ENCODE peak calls at places on chromosomes 4 and X, in six cellular contexts. One of them, this sample, is unnamed.

GRCh38 chr4:53889335-53890084 is 174.9 kb downstream of the CHIC2 start:
- DNase-seq in Panc1: no peak
- DNase-seq in neural progenitor cell: no peak
- DNase-seq in aorta: no peak
- DNase-seq in neuronal stem cell: no peak
- DNase-seq in breast epithelium: no peak
- DNase-seq in this sample: no peak

GRCh38 chr4:141215030-141215429 is 5.7 kb upstream of the ZNF330 start:
- DNase-seq in neuronal stem cell: no peak
- DNase-seq in breast epithelium: no peak
- DNase-seq in aorta: no peak
- DNase-seq in Panc1: no peak
- DNase-seq in neural progenitor cell: no peak
- DNase-seq in this sample: no peak

GRCh38 chrX:72121381-72121780 is 10.3 kb downstream of the RTL5 start:
- DNase-seq in neuronal stem cell: no peak
- DNase-seq in breast epithelium: peak
- DNase-seq in Panc1: no peak
- DNase-seq in aorta: peak
- DNase-seq in neural progenitor cell: no peak
- DNase-seq in this sample: no peak

GRCh38 chr4:2250003-2250763 is 8.3 kb upstream of the HAUS3 start:
- DNase-seq in breast epithelium: peak
- DNase-seq in neural progenitor cell: no peak
- DNase-seq in neuronal stem cell: no peak
- DNase-seq in Panc1: no peak
- DNase-seq in aorta: no peak
- DNase-seq in this sample: no peak

GRCh38 chr4:87219648-87220093 is 747 bp downstream of the KLHL8 start:
- DNase-seq in aorta: peak
- DNase-seq in Panc1: no peak
- DNase-seq in breast epithelium: no peak
- DNase-seq in neural progenitor cell: peak
- DNase-seq in neuronal stem cell: no peak
- DNase-seq in this sample: no peak

GRCh38 chr4:76547167-76547760 is 112.2 kb downstream of the SHROOM3 start:
- DNase-seq in neuronal stem cell: peak
- DNase-seq in neural progenitor cell: peak
- DNase-seq in breast epithelium: no peak
- DNase-seq in Panc1: no peak
- DNase-seq in aorta: no peak
- DNase-seq in this sample: no peak

GRCh38 chr4:139860435-139861024 is 194.9 kb downstream of the MGST2 start:
- DNase-seq in aorta: no peak
- DNase-seq in Panc1: no peak
- DNase-seq in neural progenitor cell: no peak
- DNase-seq in neuronal stem cell: no peak
- DNase-seq in breast epithelium: no peak
- DNase-seq in this sample: no peak

GRCh38 chr4:135804785-135805184 is 1603.2 kb upstream of the PABPC4L start:
- DNase-seq in breast epithelium: no peak
- DNase-seq in neuronal stem cell: no peak
- DNase-seq in aorta: no peak
- DNase-seq in neural progenitor cell: no peak
- DNase-seq in Panc1: no peak
- DNase-seq in this sample: no peak

GRCh38 chr4:114588305-114588704 is 10.3 kb upstream of the UGT8 start:
- DNase-seq in neuronal stem cell: no peak
- DNase-seq in breast epithelium: no peak
- DNase-seq in aorta: no peak
- DNase-seq in neural progenitor cell: no peak
- DNase-seq in Panc1: no peak
- DNase-seq in this sample: no peak

GRCh38 chr4:150348079-150348478 is 233.9 kb upstream of the MAB21L2 start:
- DNase-seq in aorta: no peak
- DNase-seq in Panc1: peak
- DNase-seq in breast epithelium: no peak
- DNase-seq in neuronal stem cell: no peak
- DNase-seq in neural progenitor cell: no peak
- DNase-seq in this sample: peak

GRCh38 chr4:15339732-15340131 is 88.1 kb upstream of the C1QTNF7 start:
- DNase-seq in neural progenitor cell: no peak
- DNase-seq in neuronal stem cell: no peak
- DNase-seq in Panc1: no peak
- DNase-seq in aorta: no peak
- DNase-seq in breast epithelium: no peak
- DNase-seq in this sample: no peak

GRCh38 chr4:69362351-69362750 is 82.1 kb downstream of the UGT2B28 start:
- DNase-seq in neural progenitor cell: no peak
- DNase-seq in aorta: no peak
- DNase-seq in neuronal stem cell: no peak
- DNase-seq in breast epithelium: no peak
- DNase-seq in Panc1: no peak
- DNase-seq in this sample: no peak

GRCh38 chr4:176565044-176565443 is 227.7 kb downstream of the VEGFC start:
- DNase-seq in Panc1: no peak
- DNase-seq in breast epithelium: no peak
- DNase-seq in neuronal stem cell: no peak
- DNase-seq in aorta: no peak
- DNase-seq in neural progenitor cell: no peak
- DNase-seq in this sample: no peak

GRCh38 chr4:184370711-184371389 is 103.5 kb downstream of the IRF2 start:
- DNase-seq in breast epithelium: no peak
- DNase-seq in Panc1: no peak
- DNase-seq in neural progenitor cell: no peak
- DNase-seq in neuronal stem cell: no peak
- DNase-seq in aorta: no peak
- DNase-seq in this sample: no peak

GRCh38 chr4:10033191-10033881 is 12.0 kb upstream of the SLC2A9 start:
- DNase-seq in neural progenitor cell: no peak
- DNase-seq in neuronal stem cell: no peak
- DNase-seq in breast epithelium: no peak
- DNase-seq in Panc1: no peak
- DNase-seq in aorta: no peak
- DNase-seq in this sample: no peak

GRCh38 chr4:80201326-80202151 is 4.2 kb downstream of the PRDM8 start:
- DNase-seq in breast epithelium: no peak
- DNase-seq in aorta: peak
- DNase-seq in neuronal stem cell: no peak
- DNase-seq in Panc1: no peak
- DNase-seq in neural progenitor cell: peak
- DNase-seq in this sample: no peak

GRCh38 chr4:25702848-25703247 is 47.2 kb downstream of the SLC34A2 start:
- DNase-seq in aorta: no peak
- DNase-seq in breast epithelium: no peak
- DNase-seq in neural progenitor cell: no peak
- DNase-seq in neuronal stem cell: no peak
- DNase-seq in Panc1: no peak
- DNase-seq in this sample: no peak

GRCh38 chr4:128716325-128716724 is 93.2 kb upstream of the JADE1 start:
- DNase-seq in Panc1: no peak
- DNase-seq in neuronal stem cell: no peak
- DNase-seq in neural progenitor cell: no peak
- DNase-seq in breast epithelium: no peak
- DNase-seq in aorta: no peak
- DNase-seq in this sample: no peak

GRCh38 chr4:128711361-128711760 is 98.1 kb upstream of the JADE1 start:
- DNase-seq in neuronal stem cell: no peak
- DNase-seq in Panc1: no peak
- DNase-seq in aorta: no peak
- DNase-seq in breast epithelium: no peak
- DNase-seq in neural progenitor cell: no peak
- DNase-seq in this sample: no peak

GRCh38 chr4:128720270-128720669 is 89.2 kb upstream of the JADE1 start:
- DNase-seq in Panc1: no peak
- DNase-seq in breast epithelium: no peak
- DNase-seq in neural progenitor cell: no peak
- DNase-seq in neuronal stem cell: no peak
- DNase-seq in aorta: no peak
- DNase-seq in this sample: no peak

GRCh38 chr4:128718793-128719192 is 90.7 kb upstream of the JADE1 start:
- DNase-seq in Panc1: no peak
- DNase-seq in aorta: no peak
- DNase-seq in neural progenitor cell: no peak
- DNase-seq in neuronal stem cell: no peak
- DNase-seq in breast epithelium: no peak
- DNase-seq in this sample: no peak

GRCh38 chr4:128715616-128716015 is 93.9 kb upstream of the JADE1 start:
- DNase-seq in neural progenitor cell: no peak
- DNase-seq in breast epithelium: no peak
- DNase-seq in Panc1: no peak
- DNase-seq in aorta: no peak
- DNase-seq in neuronal stem cell: no peak
- DNase-seq in this sample: no peak
- H3K27ac ChIP-seq in neural progenitor cell: no peak
- H3K27ac ChIP-seq in breast epithelium: peak
- H3K27ac ChIP-seq in Panc1: no peak
- H3K27ac ChIP-seq in aorta: no peak
- H3K27ac ChIP-seq in neuronal stem cell: no peak
- H3K27ac ChIP-seq in this sample: no peak

DNA sequence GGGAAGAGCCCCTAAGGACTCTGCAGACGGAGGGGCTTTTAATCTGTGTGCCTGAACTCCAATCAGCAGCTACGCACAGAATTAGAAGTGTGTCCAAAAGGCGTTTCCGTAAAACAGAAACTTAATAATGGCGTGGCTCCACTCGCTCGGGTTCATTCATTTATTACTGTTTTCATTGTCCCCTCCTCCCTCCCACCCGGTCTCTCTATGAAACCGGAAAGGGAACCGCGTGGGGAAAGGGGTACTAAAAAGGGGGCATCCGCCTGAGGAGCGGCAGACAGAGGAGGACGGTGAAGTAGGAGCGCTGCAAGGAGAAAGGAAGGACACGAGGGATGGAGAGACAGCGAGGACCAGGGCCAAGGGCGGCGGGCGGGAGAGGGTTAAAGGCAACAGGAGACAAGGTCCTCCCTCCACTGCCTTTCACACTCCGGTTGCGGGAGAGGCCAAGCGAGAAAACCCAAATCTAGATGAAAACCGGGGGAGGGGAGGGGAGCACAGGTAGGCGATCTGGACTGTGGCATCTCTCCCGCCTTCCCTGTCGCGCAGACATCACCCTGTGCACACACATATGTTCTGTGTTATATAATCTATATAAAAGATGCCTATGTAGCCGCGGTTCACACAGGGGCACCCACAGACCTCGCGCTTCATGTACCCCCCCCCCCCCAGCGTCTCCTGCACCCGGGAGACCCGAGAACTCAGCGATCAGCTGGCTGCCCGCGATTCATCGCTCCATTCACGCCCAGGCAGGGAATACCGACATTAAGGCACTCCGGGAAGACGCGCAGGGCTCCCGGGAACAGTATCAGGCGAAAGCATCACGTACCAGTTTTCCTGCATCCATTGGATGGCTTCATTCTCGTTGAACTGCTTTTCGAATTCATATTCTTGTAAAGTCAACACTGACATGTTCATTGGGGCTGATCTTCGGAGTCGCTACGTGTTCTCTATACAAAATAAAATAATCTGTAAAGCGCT is 705 bp downstream of the ELOVL6 start:
- DNase-seq in aorta: peak
- DNase-seq in Panc1: no peak
- DNase-seq in neural progenitor cell: peak
- DNase-seq in breast epithelium: no peak
- DNase-seq in neuronal stem cell: no peak
- DNase-seq in this sample: no peak
- H3K27ac ChIP-seq in aorta: no peak
- H3K27ac ChIP-seq in Panc1: no peak
- H3K27ac ChIP-seq in neural progenitor cell: peak
- H3K27ac ChIP-seq in breast epithelium: peak
- H3K27ac ChIP-seq in neuronal stem cell: peak
- H3K27ac ChIP-seq in this sample: peak

GRCh38 chr4:16530688-16531635 is 304.7 kb upstream of the TAPT1 start:
- DNase-seq in aorta: no peak
- DNase-seq in breast epithelium: no peak
- DNase-seq in Panc1: no peak
- DNase-seq in neural progenitor cell: no peak
- DNase-seq in neuronal stem cell: no peak
- DNase-seq in this sample: no peak
- H3K27ac ChIP-seq in aorta: no peak
- H3K27ac ChIP-seq in breast epithelium: no peak
- H3K27ac ChIP-seq in Panc1: no peak
- H3K27ac ChIP-seq in neural progenitor cell: no peak
- H3K27ac ChIP-seq in neuronal stem cell: no peak
- H3K27ac ChIP-seq in this sample: no peak

GRCh38 chr4:8319731-8320385 is 50.3 kb downstream of the HTRA3 start:
- DNase-seq in neural progenitor cell: no peak
- DNase-seq in breast epithelium: no peak
- DNase-seq in neuronal stem cell: no peak
- DNase-seq in aorta: peak
- DNase-seq in Panc1: no peak
- DNase-seq in this sample: no peak
- H3K27ac ChIP-seq in neural progenitor cell: no peak
- H3K27ac ChIP-seq in breast epithelium: no peak
- H3K27ac ChIP-seq in neuronal stem cell: no peak
- H3K27ac ChIP-seq in aorta: no peak
- H3K27ac ChIP-seq in Panc1: no peak
- H3K27ac ChIP-seq in this sample: no peak

DNA sequence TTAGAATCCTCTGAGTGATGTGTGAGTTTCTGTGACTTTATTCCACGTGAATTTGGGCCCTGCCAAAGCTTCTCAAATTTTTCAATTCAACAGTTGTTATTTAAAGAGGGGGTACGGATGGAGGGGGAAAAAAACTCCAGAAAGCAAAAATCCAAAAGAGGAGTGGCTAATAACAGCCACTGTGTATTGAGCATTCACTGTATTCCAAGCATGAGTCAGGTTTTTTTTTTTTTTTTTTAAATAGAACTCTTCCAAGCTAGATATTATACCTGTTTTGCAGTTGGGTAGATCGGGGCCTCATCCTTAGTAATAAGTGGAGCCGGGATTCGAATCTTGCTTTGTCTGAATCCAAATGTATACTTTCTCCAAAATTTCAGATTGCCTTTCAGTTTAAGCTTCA is 6.4 kb upstream of the RHOH start:
- DNase-seq in breast epithelium: no peak
- DNase-seq in neural progenitor cell: no peak
- DNase-seq in aorta: no peak
- DNase-seq in neuronal stem cell: no peak
- DNase-seq in Panc1: no peak
- DNase-seq in this sample: no peak
- H3K27ac ChIP-seq in breast epithelium: peak
- H3K27ac ChIP-seq in neural progenitor cell: no peak
- H3K27ac ChIP-seq in aorta: no peak
- H3K27ac ChIP-seq in neuronal stem cell: no peak
- H3K27ac ChIP-seq in Panc1: peak
- H3K27ac ChIP-seq in this sample: no peak

GRCh38 chrX:39772057-39772832 is 325.5 kb downstream of the BCOR start:
- DNase-seq in aorta: no peak
- DNase-seq in neural progenitor cell: no peak
- DNase-seq in breast epithelium: no peak
- DNase-seq in Panc1: no peak
- DNase-seq in neuronal stem cell: no peak
- DNase-seq in this sample: no peak
- H3K27ac ChIP-seq in aorta: peak
- H3K27ac ChIP-seq in neural progenitor cell: no peak
- H3K27ac ChIP-seq in breast epithelium: no peak
- H3K27ac ChIP-seq in Panc1: no peak
- H3K27ac ChIP-seq in neuronal stem cell: no peak
- H3K27ac ChIP-seq in this sample: no peak

GRCh38 chr4:3667258-3667657 is 98.9 kb upstream of the ADRA2C start:
- DNase-seq in breast epithelium: no peak
- DNase-seq in neuronal stem cell: no peak
- DNase-seq in neural progenitor cell: no peak
- DNase-seq in Panc1: no peak
- DNase-seq in aorta: no peak
- DNase-seq in this sample: no peak
- H3K27ac ChIP-seq in breast epithelium: no peak
- H3K27ac ChIP-seq in neuronal stem cell: no peak
- H3K27ac ChIP-seq in neural progenitor cell: no peak
- H3K27ac ChIP-seq in Panc1: no peak
- H3K27ac ChIP-seq in aorta: no peak
- H3K27ac ChIP-seq in this sample: no peak

This sample was measured in keratinocyte.